ENCODE peak calls at places on chromosome 9, in four cellular contexts. One of them, this sample, is unnamed.

GRCh38 chr9:131915181-131915580 is 164.5 kb downstream of the MED27 start:
- DNase-seq in lower leg skin: no peak
- DNase-seq in NB4: no peak
- DNase-seq in tibial nerve: no peak
- DNase-seq in this sample: no peak

GRCh38 chr9:123115146-123115913 is 81.9 kb downstream of the GPR21 start:
- DNase-seq in lower leg skin: no peak
- DNase-seq in NB4: no peak
- DNase-seq in tibial nerve: no peak
- DNase-seq in this sample: peak; percentile 61

GRCh38 chr9:130234340-130235260 is 31.0 kb upstream of the HMCN2 start:
- DNase-seq in tibial nerve: no peak
- DNase-seq in lower leg skin: no peak
- DNase-seq in NB4: peak; percentile 88
- DNase-seq in this sample: no peak

GRCh38 chr9:130672933-130673615 is 8.7 kb downstream of the PRDM12 start:
- DNase-seq in NB4: no peak
- DNase-seq in lower leg skin: no peak
- DNase-seq in tibial nerve: no peak
- DNase-seq in this sample: no peak

GRCh38 chr9:76591256-76591950 is 132.4 kb downstream of the GCNT1 start:
- DNase-seq in lower leg skin: no peak
- DNase-seq in tibial nerve: no peak
- DNase-seq in NB4: peak; percentile 91
- DNase-seq in this sample: no peak

GRCh38 chr9:78009156-78009555 is 22.5 kb downstream of the GNAQ start:
- DNase-seq in lower leg skin: no peak
- DNase-seq in tibial nerve: no peak
- DNase-seq in NB4: no peak
- DNase-seq in this sample: no peak

GRCh38 chr9:125521462-125522327 is 185.3 kb downstream of the MAPKAP1 start:
- DNase-seq in NB4: peak; percentile 55
- DNase-seq in tibial nerve: no peak
- DNase-seq in lower leg skin: no peak
- DNase-seq in this sample: no peak

GRCh38 chr9:136861874-136862457 is 4.1 kb downstream of the EDF1 start:
- DNase-seq in lower leg skin: no peak
- DNase-seq in NB4: no peak
- DNase-seq in tibial nerve: no peak
- DNase-seq in this sample: no peak

GRCh38 chr9:99720455-99721050 is 101.1 kb upstream of the NR4A3 start:
- DNase-seq in tibial nerve: no peak
- DNase-seq in lower leg skin: no peak
- DNase-seq in NB4: peak; percentile 23
- DNase-seq in this sample: peak; percentile 18

GRCh38 chr9:120307599-120307998 is 272.4 kb downstream of the CDK5RAP2 start:
- DNase-seq in tibial nerve: no peak
- DNase-seq in lower leg skin: no peak
- DNase-seq in NB4: no peak
- DNase-seq in this sample: no peak

GRCh38 chr9:74173284-74173683 is 323.9 kb upstream of the RORB start:
- DNase-seq in tibial nerve: no peak
- DNase-seq in lower leg skin: no peak
- DNase-seq in NB4: no peak
- DNase-seq in this sample: no peak

GRCh38 chr9:124792976-124793594 is 16.2 kb downstream of the OLFML2A start:
- DNase-seq in lower leg skin: no peak
- DNase-seq in tibial nerve: no peak
- DNase-seq in NB4: no peak
- DNase-seq in this sample: peak; percentile 58

GRCh38 chr9:100933656-100934055 is 94.9 kb upstream of the PLPPR1 start:
- DNase-seq in lower leg skin: no peak
- DNase-seq in NB4: no peak
- DNase-seq in tibial nerve: no peak
- DNase-seq in this sample: no peak

GRCh38 chr9:127388856-127389238 is 8.1 kb upstream of the SLC2A8 start:
- DNase-seq in tibial nerve: no peak
- DNase-seq in lower leg skin: no peak
- DNase-seq in NB4: no peak
- DNase-seq in this sample: no peak

GRCh38 chr9:127756233-127756632 is 21.1 kb upstream of the TOR2A start:
- DNase-seq in NB4: no peak
- DNase-seq in tibial nerve: no peak
- DNase-seq in lower leg skin: no peak
- DNase-seq in this sample: no peak

GRCh38 chr9:68523367-68523936 is 17.2 kb downstream of the TMEM252 start:
- DNase-seq in lower leg skin: no peak
- DNase-seq in tibial nerve: no peak
- DNase-seq in NB4: no peak
- DNase-seq in this sample: no peak

GRCh38 chr9:119758241-119758640 is 389.0 kb upstream of the BRINP1 start:
- DNase-seq in NB4: no peak
- DNase-seq in lower leg skin: no peak
- DNase-seq in tibial nerve: no peak
- DNase-seq in this sample: peak; percentile 21

GRCh38 chr9:136965771-136966484 is 11.4 kb upstream of the PTGDS start:
- DNase-seq in NB4: no peak
- DNase-seq in lower leg skin: no peak
- DNase-seq in tibial nerve: no peak
- DNase-seq in this sample: peak; percentile 35

GRCh38 chr9:121573717-121574485 is 74.3 kb upstream of the GGTA1 start:
- DNase-seq in lower leg skin: no peak
- DNase-seq in NB4: no peak
- DNase-seq in tibial nerve: no peak
- DNase-seq in this sample: no peak

GRCh38 chr9:127445851-127446719 is 5.1 kb downstream of the RPL12 start:
- DNase-seq in lower leg skin: no peak
- DNase-seq in tibial nerve: no peak
- DNase-seq in NB4: peak; percentile 56
- DNase-seq in this sample: no peak

GRCh38 chr9:137588311-137588710 is 2.0 kb downstream of the ZMYND19 start:
- DNase-seq in tibial nerve: no peak
- DNase-seq in NB4: no peak
- DNase-seq in lower leg skin: no peak
- DNase-seq in this sample: no peak

GRCh38 chr9:120480707-120481106 is 99.3 kb downstream of the CDK5RAP2 start:
- DNase-seq in lower leg skin: peak; percentile 29
- DNase-seq in tibial nerve: no peak
- DNase-seq in NB4: no peak
- DNase-seq in this sample: peak; percentile 5

GRCh38 chr9:136225748-136226679 is 19.6 kb downstream of the QSOX2 start:
- DNase-seq in lower leg skin: peak; percentile 37
- DNase-seq in tibial nerve: no peak
- DNase-seq in NB4: peak; percentile 68
- DNase-seq in this sample: peak; percentile 55

GRCh38 chr9:21559402-21560280 is 77.5 kb upstream of the IFNE start:
- DNase-seq in tibial nerve: no peak
- DNase-seq in lower leg skin: no peak
- DNase-seq in NB4: no peak
- DNase-seq in this sample: peak; percentile 69

GRCh38 chr9:128733256-128733655 is 9.3 kb upstream of the ZDHHC12 start:
- DNase-seq in lower leg skin: peak; percentile 44
- DNase-seq in tibial nerve: peak; percentile 34
- DNase-seq in NB4: peak; percentile 87
- DNase-seq in this sample: peak; percentile 73

GRCh38 chr9:109403116-109403515 is 82.3 kb upstream of the EPB41L4B start:
- DNase-seq in NB4: no peak
- DNase-seq in lower leg skin: no peak
- DNase-seq in tibial nerve: no peak
- DNase-seq in this sample: no peak

GRCh38 chr9:73050062-73050814 is 97.4 kb upstream of the ALDH1A1 start:
- DNase-seq in NB4: no peak
- DNase-seq in tibial nerve: no peak
- DNase-seq in lower leg skin: no peak
- DNase-seq in this sample: no peak

GRCh38 chr9:71819115-71819739 is 50.9 kb upstream of the CEMIP2 start:
- DNase-seq in NB4: peak; percentile 15
- DNase-seq in lower leg skin: peak; percentile 31
- DNase-seq in tibial nerve: no peak
- DNase-seq in this sample: peak; percentile 36

GRCh38 chr9:127989094-127989493 is 8.3 kb upstream of the EEIG1 start:
- DNase-seq in lower leg skin: no peak
- DNase-seq in tibial nerve: no peak
- DNase-seq in NB4: no peak
- DNase-seq in this sample: no peak

GRCh38 chr9:764105-764524 is 77.4 kb upstream of the DMRT1 start:
- DNase-seq in tibial nerve: peak; percentile 25
- DNase-seq in NB4: peak; percentile 100
- DNase-seq in lower leg skin: peak; percentile 62
- DNase-seq in this sample: peak; percentile 34
- TF ChIP-seq POLR2A in tibial nerve: no peak
- TF ChIP-seq POLR2A in NB4: no peak
- TF ChIP-seq POLR2A in lower leg skin: no peak
- TF ChIP-seq POLR2A in this sample: no peak

DNA sequence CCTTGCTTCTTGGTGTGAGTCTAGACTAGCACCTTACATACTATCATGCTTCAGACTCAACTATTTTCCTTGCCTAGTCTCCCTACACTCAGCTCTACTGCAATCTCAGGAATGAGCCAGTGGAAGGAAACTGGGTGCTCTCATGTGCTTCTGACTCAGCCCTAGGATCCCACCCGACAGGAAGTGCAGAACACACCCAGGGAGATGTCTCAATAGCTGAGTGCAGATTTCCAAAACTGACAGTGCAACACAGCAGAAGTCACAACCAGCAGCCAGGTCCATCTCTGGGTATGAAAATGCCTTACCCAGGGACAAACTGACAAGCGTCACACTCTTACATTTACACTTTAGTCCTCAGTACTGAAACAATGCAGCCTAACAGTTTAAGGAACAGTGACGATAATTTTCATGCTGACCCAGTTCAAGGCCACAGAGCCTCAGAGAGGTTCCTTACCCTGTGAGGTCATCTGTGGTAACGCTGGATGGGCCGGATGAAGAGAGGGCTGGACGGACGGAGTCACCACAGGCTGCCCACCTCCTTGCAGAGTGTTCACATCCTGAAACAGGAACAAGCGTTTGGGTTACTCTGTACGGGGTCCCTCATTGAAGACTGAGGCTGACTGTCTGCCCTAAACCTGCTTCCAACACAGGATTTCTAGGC is 33.0 kb downstream of the FKBP15 start:
- DNase-seq in lower leg skin: peak; percentile 83
- DNase-seq in tibial nerve: peak; percentile 26
- DNase-seq in NB4: peak; percentile 90
- DNase-seq in this sample: peak; percentile 21
- TF ChIP-seq POLR2A in lower leg skin: no peak
- TF ChIP-seq POLR2A in tibial nerve: no peak
- TF ChIP-seq POLR2A in NB4: no peak
- TF ChIP-seq POLR2A in this sample: no peak

GRCh38 chr9:133534346-133535284 is at the start of gene ADAMTSL2:
- DNase-seq in lower leg skin: no peak
- DNase-seq in tibial nerve: no peak
- DNase-seq in NB4: peak; percentile 56
- DNase-seq in this sample: peak; percentile 81
- TF ChIP-seq POLR2A in lower leg skin: no peak
- TF ChIP-seq POLR2A in tibial nerve: no peak
- TF ChIP-seq POLR2A in NB4: no peak
- TF ChIP-seq POLR2A in this sample: no peak

DNA sequence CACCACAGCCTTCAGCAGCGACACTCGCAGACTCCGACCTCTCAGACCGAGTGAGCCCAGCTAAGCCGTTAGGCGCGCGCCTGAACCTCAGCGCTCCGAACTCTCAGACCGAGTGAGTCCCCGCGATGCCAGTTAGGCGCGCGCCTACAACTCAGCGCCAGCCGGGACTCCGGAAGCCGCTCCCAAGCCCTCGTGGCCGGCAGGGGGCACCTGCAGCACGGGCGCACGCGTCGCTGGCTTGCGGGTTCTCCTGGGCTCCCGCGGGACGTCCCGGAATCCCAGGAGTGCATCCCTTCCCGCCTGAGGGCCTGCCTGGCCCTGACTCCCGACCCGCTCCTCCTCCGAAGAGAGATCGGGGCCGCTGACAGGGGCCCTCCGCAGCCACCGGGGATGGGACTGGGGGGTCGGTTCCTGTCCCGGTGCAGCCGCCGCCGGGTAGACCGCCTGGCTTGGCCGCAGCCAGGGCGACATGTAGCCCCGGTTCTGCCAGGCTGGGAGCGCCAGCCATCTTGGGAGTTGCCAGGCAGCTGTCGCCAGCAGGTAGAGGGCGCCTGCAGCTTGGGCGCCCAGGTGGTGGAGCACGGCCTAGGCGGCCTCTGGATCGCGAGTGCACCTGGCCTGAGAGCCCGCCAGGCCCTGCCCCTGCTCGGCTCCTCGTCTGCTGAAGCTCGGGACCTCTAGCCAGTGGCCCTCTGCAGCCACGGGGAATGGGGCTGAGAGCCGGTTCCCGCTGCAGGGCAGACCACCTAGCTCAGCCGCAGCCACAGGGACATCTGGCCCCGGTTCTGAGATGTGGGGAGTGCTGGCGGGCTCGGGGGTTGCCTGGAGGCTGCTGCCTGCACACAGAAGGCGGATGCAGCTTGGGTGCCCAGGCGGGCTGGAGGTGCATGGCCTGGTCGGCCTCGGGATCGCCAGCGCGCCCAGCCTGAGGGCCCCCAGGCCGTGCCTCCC is at the start of gene ANKRD18A:
- DNase-seq in lower leg skin: peak; percentile 31
- DNase-seq in NB4: peak; percentile 89
- DNase-seq in tibial nerve: no peak
- DNase-seq in this sample: peak; percentile 91
- TF ChIP-seq POLR2A in lower leg skin: no peak
- TF ChIP-seq POLR2A in NB4: peak; percentile 59
- TF ChIP-seq POLR2A in tibial nerve: no peak
- TF ChIP-seq POLR2A in this sample: no peak

DNA sequence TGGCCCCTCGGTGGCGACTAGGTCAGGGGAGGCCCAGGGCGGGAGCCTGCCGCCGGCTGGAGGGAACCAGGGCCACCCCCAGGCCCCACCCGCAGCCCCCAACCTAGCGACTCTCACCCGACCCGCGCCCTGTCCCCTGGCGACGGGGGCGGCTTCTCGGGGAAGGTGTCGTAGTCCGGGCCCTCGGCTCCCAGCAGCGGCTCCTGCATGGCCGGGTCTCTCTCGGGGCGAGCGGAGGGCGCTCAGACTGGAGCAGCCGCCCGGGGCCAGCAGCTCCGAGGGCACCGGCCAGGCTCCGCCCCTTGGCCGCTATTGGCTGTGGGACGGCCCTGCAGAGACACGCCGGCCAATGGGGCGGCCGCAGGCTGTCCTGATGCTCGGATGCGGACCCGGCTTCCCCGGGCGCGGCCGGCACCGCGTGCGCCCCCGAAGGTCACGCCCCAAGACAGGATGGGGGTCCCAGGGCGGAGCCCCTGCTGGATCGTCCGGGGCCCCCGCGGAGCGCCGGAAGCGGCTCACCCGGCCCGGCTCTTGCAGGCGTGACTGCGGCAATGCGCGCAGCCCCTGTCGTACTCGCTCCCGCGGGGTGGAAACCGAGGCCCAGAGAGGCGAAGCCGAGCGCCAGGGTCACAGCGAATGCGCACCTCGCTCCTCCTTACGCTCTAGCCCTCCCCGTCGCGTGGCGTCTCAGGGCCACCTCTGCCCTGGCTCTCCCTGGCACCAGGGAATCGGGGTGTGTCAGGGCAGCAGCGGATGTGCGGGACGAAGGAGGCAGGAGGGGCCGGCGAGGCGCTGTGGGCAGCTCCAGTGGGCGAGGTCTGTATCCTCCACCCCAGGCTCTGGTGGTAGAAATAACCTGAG is at the start of gene SLC2A6:
- DNase-seq in lower leg skin: peak; percentile 66
- DNase-seq in NB4: peak; percentile 88
- DNase-seq in tibial nerve: peak; percentile 71
- DNase-seq in this sample: peak; percentile 86
- TF ChIP-seq POLR2A in lower leg skin: no peak
- TF ChIP-seq POLR2A in NB4: peak; percentile 42
- TF ChIP-seq POLR2A in tibial nerve: no peak
- TF ChIP-seq POLR2A in this sample: no peak

GRCh38 chr9:133882849-133883248 is 109.3 kb downstream of the VAV2 start:
- DNase-seq in lower leg skin: no peak
- DNase-seq in NB4: no peak
- DNase-seq in tibial nerve: no peak
- DNase-seq in this sample: no peak
- TF ChIP-seq POLR2A in lower leg skin: no peak
- TF ChIP-seq POLR2A in NB4: no peak
- TF ChIP-seq POLR2A in tibial nerve: no peak
- TF ChIP-seq POLR2A in this sample: no peak